ENCODE peak calls at places on chromosomes 13 and 19, in seven cellular contexts. Y is fibroblast of lung, L is IMR-90, A is dorsolateral prefrontal cortex, D is Caco-2, O is fibroblast of pulmonary artery, J is GM23338. B is an unnamed sample.

GRCh38 chr13:43783820-43784219 is 3.0 kb downstream of the ENOX1 start:
- DNase-seq in Y (peak), L (peak), A (no peak), D (no peak), O (peak), J (peak), B (no peak)

GRCh38 chr13:110546933-110547332 is 14.6 kb downstream of the RAB20 start:
- DNase-seq in Y (peak), L (peak), A (no peak), D (peak), O (peak), J (no peak), B (peak)

GRCh38 chr19:34237939-34238338 is 16.4 kb upstream of the GARRE1 start:
- DNase-seq in Y (no peak), L (no peak), A (no peak), D (no peak), O (no peak), J (no peak), B (no peak)

GRCh38 chr19:45922281-45922680 is 7.7 kb upstream of the NANOS2 start:
- DNase-seq in Y (no peak), L (no peak), A (no peak), D (no peak), O (peak), J (peak), B (no peak)

GRCh38 chr13:76667551-76667950 is 218.7 kb downstream of the KCTD12 start:
- DNase-seq in Y (peak), L (peak), A (no peak), D (no peak), O (peak), J (no peak), B (peak)

GRCh38 chr13:79658333-79658975 is 177.5 kb downstream of the NDFIP2 start:
- DNase-seq in Y (no peak), L (no peak), A (no peak), D (no peak), O (no peak), J (no peak), B (no peak)

GRCh38 chr19:13692096-13692495 is 72.2 kb upstream of the MRI1 start:
- DNase-seq in Y (peak), L (peak), A (peak), D (no peak), O (peak), J (no peak), B (peak)

GRCh38 chr13:49053215-49053614 is 77.5 kb downstream of the FNDC3A start:
- DNase-seq in Y (no peak), L (no peak), A (no peak), D (no peak), O (no peak), J (no peak), B (no peak)

GRCh38 chr19:3721131-3721899 is 13.1 kb downstream of the TJP3 start:
- DNase-seq in Y (peak), L (peak), A (no peak), D (peak), O (peak), J (peak), B (peak)

GRCh38 chr13:41658057-41658642 is 200.8 kb downstream of the RGCC start:
- DNase-seq in Y (peak), L (peak), A (no peak), D (no peak), O (peak), J (peak), B (peak)

GRCh38 chr13:81017525-81018152 is 676.7 kb upstream of the SPRY2 start:
- DNase-seq in Y (peak), L (peak), A (no peak), D (no peak), O (peak), J (peak), B (no peak)

GRCh38 chr13:77784531-77784930 is 87.0 kb downstream of the SLAIN1 start:
- DNase-seq in Y (no peak), L (no peak), A (no peak), D (no peak), O (no peak), J (peak), B (no peak)

GRCh38 chr19:46493236-46494114 is 2.2 kb downstream of the PNMA8B start:
- DNase-seq in Y (no peak), L (no peak), A (no peak), D (no peak), O (no peak), J (peak), B (no peak)

GRCh38 chr19:44668985-44669764 is 2.1 kb upstream of the CEACAM19 start:
- DNase-seq in Y (no peak), L (no peak), A (no peak), D (no peak), O (no peak), J (no peak), B (no peak)

GRCh38 chr13:88761145-88761544 is 1090.0 kb downstream of the SLITRK5 start:
- DNase-seq in Y (no peak), L (no peak), A (no peak), D (no peak), O (no peak), J (peak), B (no peak)

GRCh38 chr13:28273919-28274318 is 135.6 kb downstream of the PAN3 start:
- DNase-seq in Y (no peak), L (peak), A (no peak), D (no peak), O (peak), J (peak), B (no peak)

GRCh38 chr19:2376784-2377519 is 16.9 kb downstream of the TMPRSS9 start:
- DNase-seq in Y (no peak), L (no peak), A (no peak), D (no peak), O (no peak), J (no peak), B (no peak)

GRCh38 chr19:14577885-14578427 is 4.9 kb upstream of the CLEC17A start:
- DNase-seq in Y (no peak), L (no peak), A (no peak), D (no peak), O (no peak), J (peak), B (no peak)

GRCh38 chr19:41924151-41925145 is 3.8 kb downstream of the ERFL start:
- DNase-seq in Y (no peak), L (no peak), A (no peak), D (no peak), O (no peak), J (peak), B (no peak)

GRCh38 chr19:4328243-4328990 is 10.2 kb downstream of the STAP2 start:
- DNase-seq in Y (peak), L (peak), A (peak), D (peak), O (peak), J (peak), B (peak)

GRCh38 chr13:26971990-26972888 is 199.4 kb downstream of the USP12 start:
- DNase-seq in Y (no peak), L (peak), A (no peak), D (peak), O (peak), J (peak), B (no peak)

GRCh38 chr13:60091573-60091972 is 72.2 kb downstream of the DIAPH3 start:
- DNase-seq in Y (no peak), L (no peak), A (no peak), D (no peak), O (no peak), J (no peak), B (no peak)
- TF ChIP-seq CTCF in Y (no peak), L (no peak), A (no peak), D (no peak), O (peak), J (no peak), B (no peak)

GRCh38 chr19:379796-380195 is 29.2 kb downstream of the C2CD4C start:
- DNase-seq in Y (no peak), L (no peak), A (peak), D (no peak), O (no peak), J (no peak), B (no peak)

GRCh38 chr19:384801-385169 is 24.2 kb downstream of the C2CD4C start:
- DNase-seq in Y (no peak), L (no peak), A (peak), D (no peak), O (no peak), J (no peak), B (no peak)

GRCh38 chr19:387777-388176 is 21.2 kb downstream of the C2CD4C start:
- DNase-seq in Y (no peak), L (no peak), A (peak), D (no peak), O (no peak), J (no peak), B (no peak)

GRCh38 chr19:383040-383439 is 25.9 kb downstream of the C2CD4C start:
- DNase-seq in Y (no peak), L (no peak), A (peak), D (no peak), O (no peak), J (no peak), B (no peak)

DNA sequence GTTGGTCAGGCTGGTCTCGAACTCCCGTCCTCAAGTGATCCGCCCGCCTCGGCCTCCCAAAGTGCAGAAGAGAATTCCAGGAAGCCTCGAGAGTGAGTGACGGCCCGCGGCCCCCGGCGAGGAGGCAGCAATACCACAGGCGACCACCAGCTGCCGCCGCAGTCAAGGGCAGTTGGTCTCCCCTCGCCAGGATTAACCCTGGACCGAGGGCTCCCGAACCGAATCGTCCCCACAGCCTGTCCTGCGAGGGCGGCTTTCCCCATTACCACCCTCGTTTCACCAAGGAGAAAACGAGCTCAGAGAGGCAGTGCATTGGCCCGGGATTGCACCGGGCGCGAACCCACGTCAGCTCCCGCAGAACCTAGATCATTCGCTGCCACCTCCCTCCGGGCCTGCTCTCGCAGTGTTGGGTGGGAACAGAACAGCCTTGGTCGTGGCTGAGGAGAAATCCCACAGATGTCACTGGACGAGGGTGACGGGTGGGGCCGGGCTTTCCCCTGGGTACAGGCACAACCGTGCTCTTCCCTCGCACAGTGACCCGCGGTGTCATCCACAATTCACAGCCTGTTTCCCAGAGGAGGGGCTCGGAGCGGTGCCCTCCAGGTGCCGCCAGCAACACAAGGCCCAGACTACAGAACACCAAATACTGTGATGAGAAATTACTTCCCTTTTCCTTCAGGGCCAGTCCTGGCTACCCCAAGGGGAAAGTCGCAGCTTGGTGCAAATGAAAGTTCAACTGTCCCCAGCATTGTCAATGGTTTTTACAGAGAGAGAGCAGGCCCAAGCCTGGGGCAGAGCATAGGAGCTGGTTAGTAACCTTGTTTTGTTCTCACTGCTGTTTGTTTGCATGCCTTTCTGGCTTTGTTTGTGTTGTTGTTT is 24.8 kb downstream of the C2CD4C start:
- DNase-seq in Y (no peak), L (no peak), A (peak), D (no peak), O (peak), J (peak), B (no peak)
- TF ChIP-seq CTCF in Y (no peak), L (peak), A (peak), D (peak), O (peak), J (peak), B (peak)

DNA sequence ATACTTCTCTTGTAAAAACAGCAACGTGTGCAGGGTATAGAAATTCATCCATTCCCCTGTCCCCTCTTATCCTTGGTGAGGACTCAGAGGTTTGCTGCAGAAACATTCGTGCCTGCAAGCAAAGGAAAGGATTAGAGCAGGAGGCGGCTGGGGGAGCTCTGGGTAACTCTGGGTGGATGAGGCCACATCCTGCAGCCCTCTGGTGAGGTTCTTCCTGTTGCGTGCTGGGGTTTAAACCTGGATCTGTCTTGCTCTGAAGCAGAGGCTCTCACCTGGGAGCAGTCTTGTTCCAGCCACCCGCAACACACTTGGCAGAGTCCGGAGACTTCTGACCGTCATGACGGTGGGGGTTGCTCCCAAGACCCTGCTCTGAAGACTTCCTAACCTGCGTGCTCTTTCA is 69.2 kb downstream of the ATP11A start:
- DNase-seq in Y (no peak), L (no peak), A (no peak), D (no peak), O (no peak), J (no peak), B (no peak)
- TF ChIP-seq CTCF in Y (no peak), L (no peak), A (no peak), D (no peak), O (no peak), J (no peak), B (no peak)

GRCh38 chr19:18846862-18847515 is 15.2 kb downstream of the UPF1 start:
- DNase-seq in Y (peak), L (peak), A (peak), D (no peak), O (peak), J (peak), B (peak)
- TF ChIP-seq CTCF in Y (peak), L (peak), A (peak), D (peak), O (peak), J (peak), B (peak)

DNA sequence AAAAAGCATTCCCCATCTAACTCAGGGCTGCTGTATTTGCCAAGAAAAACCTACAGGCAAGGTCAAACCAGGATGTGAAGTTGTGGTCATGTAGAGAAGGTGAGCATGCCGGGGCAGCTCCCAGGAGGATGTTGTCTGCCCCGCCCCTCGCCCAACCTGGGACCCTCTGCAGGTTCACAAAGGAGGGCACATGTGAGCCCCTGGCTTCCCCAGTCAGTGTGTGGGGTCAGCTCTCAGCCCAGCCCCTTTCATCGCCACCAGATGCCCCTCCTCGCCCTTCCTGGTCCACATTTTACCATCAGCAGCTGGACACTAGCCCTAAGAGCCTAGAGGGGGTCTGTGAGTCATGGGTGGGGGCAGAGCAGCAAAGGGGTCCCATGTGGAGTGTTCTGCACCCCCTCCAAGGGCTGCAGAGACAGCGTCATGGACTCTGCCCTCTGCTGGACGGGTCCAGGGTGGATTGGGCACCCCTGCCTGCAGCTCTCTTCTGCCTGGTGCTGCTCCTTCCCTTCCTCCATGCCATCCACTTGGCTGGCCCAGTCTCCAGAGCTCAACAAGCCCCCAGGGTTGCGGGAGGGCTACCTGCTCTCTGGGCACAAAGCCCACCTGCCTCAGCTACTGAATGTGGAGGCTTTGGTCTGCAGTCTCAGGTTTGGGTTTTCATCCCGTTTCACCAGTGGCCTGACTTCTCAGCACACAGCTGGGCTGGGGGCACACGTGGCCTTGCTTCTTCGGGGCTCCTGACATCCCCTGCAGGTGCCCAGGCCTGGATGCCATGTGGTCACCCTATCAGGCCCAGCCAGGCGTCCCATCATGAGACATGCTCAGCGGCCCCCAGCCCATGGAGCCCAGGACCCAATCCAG is 3.7 kb downstream of the PLEKHF1 start:
- DNase-seq in Y (no peak), L (no peak), A (no peak), D (no peak), O (no peak), J (no peak), B (no peak)
- TF ChIP-seq CTCF in Y (no peak), L (peak), A (no peak), D (no peak), O (peak), J (peak), B (peak)